ENCODE peak calls at places on chromosomes 4 and X, in ten cellular contexts. K, J, D, E, P, R, I, B, X and Q are unnamed samples.

GRCh38 chr4:127731406-127731805 is 1.2 kb downstream of the SLC25A31 start:
- DNase-seq in R (no peak), E (no peak), P (no peak), D (no peak), J (no peak), X (no peak), K (no peak), B (no peak), I (no peak), Q (no peak)

GRCh38 chrX:119374736-119375135 is 24.4 kb upstream of the SLC25A43 start:
- DNase-seq in R (peak), D (peak), E (no peak), X (no peak), P (no peak), J (no peak), K (no peak), B (peak), I (peak), Q (no peak)

GRCh38 chr4:101356928-101357327 is 9.6 kb upstream of the PPP3CA start:
- DNase-seq in D (peak), E (peak), X (no peak), I (peak), J (peak), R (peak), P (no peak), K (no peak), B (peak), Q (no peak)

GRCh38 chr4:4260185-4260751 is 12.2 kb upstream of the TMEM128 start:
- DNase-seq in D (peak), K (peak), X (no peak), J (peak), B (peak), R (peak), I (peak), E (no peak), P (peak), Q (no peak)

GRCh38 chr4:13533670-13534343 is 10.5 kb downstream of the NKX3-2 start:
- DNase-seq in P (no peak), E (no peak), R (no peak), I (no peak), B (no peak), D (no peak), X (no peak), J (no peak), K (no peak), Q (no peak)

GRCh38 chrX:32448320-32448719 is 763.0 kb downstream of the DMD start:
- DNase-seq in R (no peak), K (no peak), E (no peak), D (no peak), X (no peak), J (no peak), P (peak), I (no peak), B (no peak), Q (peak)

GRCh38 chr4:147583876-147584275 is 33.3 kb upstream of the TMEM184C start:
- DNase-seq in J (no peak), B (peak), K (no peak), P (no peak), I (no peak), X (no peak), E (no peak), D (no peak), R (no peak), Q (no peak)

GRCh38 chr4:188435381-188435780 is 296.1 kb downstream of the TRIML1 start:
- DNase-seq in P (no peak), J (no peak), D (no peak), R (peak), K (no peak), I (no peak), B (no peak), E (no peak), X (no peak), Q (no peak)

GRCh38 chr4:184163813-184164212 is 53.9 kb downstream of the ENPP6 start:
- DNase-seq in D (peak), I (peak), E (peak), K (peak), X (peak), R (peak), B (peak), P (no peak), J (no peak), Q (no peak)

GRCh38 chrX:147550217-147550616 is 361.5 kb upstream of the FMR1 start:
- DNase-seq in B (no peak), J (no peak), K (peak), I (no peak), X (no peak), D (no peak), R (no peak), E (peak), P (no peak), Q (no peak)

GRCh38 chr4:187993827-187994226 is 1.7 kb upstream of the ZFP42 start:
- DNase-seq in J (no peak), I (no peak), D (no peak), P (no peak), B (no peak), E (no peak), X (no peak), R (peak), K (peak), Q (no peak)

GRCh38 chr4:45063166-45063565 is 336.8 kb upstream of the GNPDA2 start:
- DNase-seq in P (no peak), J (no peak), B (no peak), X (no peak), E (no peak), K (no peak), I (no peak), R (no peak), D (no peak), Q (no peak)

GRCh38 chr4:137390707-137391106 is 141.6 kb downstream of the PCDH18 start:
- DNase-seq in X (no peak), I (no peak), E (no peak), D (no peak), P (no peak), K (no peak), B (peak), J (no peak), R (peak), Q (no peak)

GRCh38 chrX:129760981-129761380 is 18.8 kb upstream of the SASH3 start:
- DNase-seq in P (no peak), K (no peak), J (no peak), X (no peak), B (no peak), R (no peak), D (no peak), I (no peak), E (no peak), Q (no peak)

GRCh38 chr4:113901994-113902787 is 77.3 kb downstream of the ARSJ start:
- DNase-seq in J (no peak), X (peak), D (no peak), R (no peak), B (no peak), I (no peak), K (peak), P (no peak), E (no peak), Q (no peak)

GRCh38 chr4:24471623-24472510 is 112.5 kb downstream of the DHX15 start:
- DNase-seq in R (no peak), B (no peak), D (peak), E (peak), I (no peak), K (peak), X (peak), P (peak), J (no peak), Q (no peak)

GRCh38 chr4:174626310-174627022 is 104.2 kb upstream of the HPGD start:
- DNase-seq in E (no peak), K (no peak), P (no peak), J (no peak), I (no peak), D (no peak), R (no peak), B (no peak), X (no peak), Q (no peak)

GRCh38 chr4:158302076-158302866 is 92.0 kb downstream of the TMEM144 start:
- DNase-seq in D (peak), J (peak), X (no peak), I (peak), B (peak), K (no peak), R (peak), P (no peak), E (no peak), Q (no peak)

GRCh38 chr4:73417973-73418372 is 13.9 kb downstream of the ALB start:
- DNase-seq in B (peak), I (no peak), D (no peak), P (no peak), E (no peak), K (no peak), R (peak), X (no peak), J (no peak), Q (no peak)

GRCh38 chr4:55398966-55399365 is 3.2 kb downstream of the TMEM165 start:
- DNase-seq in I (no peak), D (no peak), K (no peak), E (no peak), J (no peak), X (no peak), B (peak), R (peak), P (no peak), Q (no peak)

GRCh38 chr4:149754526-149754925 is 61.1 kb downstream of the IQCM start:
- DNase-seq in D (no peak), R (peak), X (no peak), I (peak), P (no peak), J (peak), K (no peak), E (no peak), B (peak), Q (no peak)

GRCh38 chrX:44314259-44314734 is 29.2 kb downstream of the EFHC2 start:
- DNase-seq in D (no peak), R (peak), X (no peak), B (peak), P (no peak), E (no peak), I (no peak), J (no peak), K (peak), Q (peak)

GRCh38 chr4:73870778-73871177 is 1.6 kb downstream of the CXCL1 start:
- DNase-seq in D (no peak), I (no peak), E (no peak), B (peak), X (no peak), P (no peak), R (peak), J (no peak), K (no peak), Q (no peak)

GRCh38 chr4:13618212-13618806 is 9.2 kb downstream of the BOD1L1 start:
- DNase-seq in P (no peak), I (no peak), X (no peak), E (no peak), D (no peak), R (no peak), B (no peak), J (no peak), K (no peak), Q (no peak)

GRCh38 chrX:7024850-7025249 is 122.7 kb upstream of the STS start:
- DNase-seq in B (no peak), J (no peak), I (no peak), K (no peak), X (no peak), D (no peak), E (no peak), P (no peak), R (no peak), Q (no peak)

GRCh38 chrX:155857561-155857960 is 23.6 kb upstream of the VAMP7 start:
- DNase-seq in I (no peak), J (no peak), K (no peak), B (peak), X (no peak), R (peak), D (no peak), E (no peak), P (no peak), Q (no peak)

GRCh38 chr4:75995727-75996126 is 5.0 kb upstream of the SDAD1 start:
- DNase-seq in R (peak), P (no peak), E (no peak), B (peak), X (no peak), I (peak), J (no peak), D (peak), K (peak), Q (no peak)

GRCh38 chrX:17036172-17036961 is 89.9 kb downstream of the REPS2 start:
- DNase-seq in K (no peak), B (no peak), P (no peak), X (no peak), E (no peak), J (no peak), I (no peak), R (no peak), D (no peak), Q (no peak)

GRCh38 chr4:1008840-1009646 is 2.4 kb upstream of the FGFRL1 start:
- DNase-seq in X (no peak), J (no peak), K (peak), I (no peak), R (no peak), B (no peak), E (no peak), P (peak), D (no peak), Q (no peak)

GRCh38 chr4:83010111-83010521 is 507 bp downstream of the LIN54 start:
- DNase-seq in E (peak), I (peak), R (peak), K (peak), J (no peak), P (no peak), B (peak), X (no peak), D (peak), Q (no peak)

GRCh38 chrX:149497626-149498025 is 7.5 kb downstream of the IDS start:
- DNase-seq in X (no peak), D (peak), R (peak), I (peak), K (no peak), P (no peak), B (peak), J (no peak), E (no peak), Q (no peak)

GRCh38 chr4:110091426-110091825 is 107.0 kb downstream of the ELOVL6 start:
- DNase-seq in J (peak), B (peak), I (peak), R (peak), P (no peak), X (no peak), K (no peak), E (no peak), D (peak), Q (no peak)

GRCh38 chrX:132489256-132490085 is 633 bp upstream of the MBNL3 start:
- DNase-seq in K (peak), P (peak), R (peak), E (peak), J (no peak), I (peak), B (peak), D (peak), X (peak), Q (peak)

GRCh38 chrX:135389243-135389642 is 32.5 kb upstream of the SMIM10L2A start:
- DNase-seq in X (no peak), E (no peak), R (no peak), D (no peak), B (no peak), K (no peak), J (no peak), P (no peak), I (no peak), Q (no peak)

GRCh38 chrX:102720237-102721168 is at the start of gene GPRASP3:
- DNase-seq in X (no peak), P (peak), E (peak), K (peak), B (peak), R (peak), D (peak), I (no peak), J (no peak), Q (peak)

GRCh38 chr4:189022441-189023035 is 883.3 kb downstream of the TRIML1 start:
- DNase-seq in P (no peak), B (peak), J (peak), X (no peak), K (no peak), R (peak), I (peak), E (no peak), D (no peak), Q (no peak)

GRCh38 chrX:17597836-17598434 is 139.4 kb upstream of the SCML1 start:
- DNase-seq in E (peak), K (no peak), P (no peak), R (peak), I (no peak), X (no peak), J (no peak), B (peak), D (no peak), Q (no peak)

GRCh38 chr4:80956421-80956820 is 74.1 kb upstream of the BMP3 start:
- DNase-seq in K (no peak), P (no peak), I (no peak), E (no peak), R (no peak), D (no peak), J (no peak), B (no peak), X (no peak), Q (no peak)
- TF ChIP-seq CTCF in K (no peak), P (no peak), I (no peak), E (no peak), R (no peak), D (no peak), J (no peak), B (no peak), X (no peak), Q (no peak)

GRCh38 chr4:87853108-87853507 is 20.3 kb downstream of the MEPE start:
- DNase-seq in E (no peak), P (no peak), X (no peak), J (no peak), R (peak), B (peak), D (peak), K (no peak), I (peak), Q (peak)
- TF ChIP-seq CTCF in E (no peak), P (peak), X (peak), J (peak), R (peak), B (peak), D (peak), K (peak), I (peak), Q (peak)

DNA sequence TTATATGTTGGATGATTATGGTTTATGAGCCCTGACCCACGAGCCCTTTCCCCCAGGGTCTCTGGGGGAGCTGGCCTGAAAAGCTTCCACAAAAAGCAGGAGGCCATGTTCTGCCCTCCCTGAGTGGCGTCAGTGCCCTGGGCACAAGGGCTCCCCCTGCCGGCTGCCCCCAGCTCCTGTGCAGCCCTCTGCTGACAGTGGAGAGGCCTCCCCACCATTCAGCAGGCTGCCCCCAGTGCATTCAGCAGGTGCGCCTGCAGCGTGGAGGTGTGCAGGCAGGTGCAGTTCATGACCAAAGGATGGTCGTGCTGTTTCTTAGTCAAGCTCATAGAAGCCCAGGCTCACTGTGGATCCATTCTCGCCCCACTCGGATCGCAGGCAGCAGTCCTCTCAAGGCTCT is 12.5 kb upstream of the S100P start:
- DNase-seq in E (no peak), B (no peak), P (no peak), J (no peak), D (no peak), R (no peak), K (no peak), X (no peak), I (no peak), Q (no peak)
- TF ChIP-seq CTCF in E (no peak), B (no peak), P (peak), J (no peak), D (peak), R (no peak), K (no peak), X (no peak), I (peak), Q (no peak)

GRCh38 chrX:20143539-20143938 is 1.9 kb upstream of the EIF1AX start:
- DNase-seq in I (no peak), E (no peak), R (no peak), J (no peak), K (no peak), B (no peak), P (no peak), X (no peak), D (no peak), Q (no peak)
- TF ChIP-seq CTCF in I (no peak), E (no peak), R (no peak), J (no peak), K (no peak), B (no peak), P (no peak), X (no peak), D (no peak), Q (no peak)